ENCODE peak calls at places on chromosomes 11 and 22, in eight cellular contexts. Z is dorsolateral prefrontal cortex, I is neural progenitor cell, K is foreskin fibroblast, Y is heart right ventricle, P is spleen, C is tibial nerve, J is astrocyte of the cerebellum. Q is an unnamed sample.

GRCh38 chr11:114774599-114775365 is 96.5 kb downstream of the NXPE2 start:
- DNase-seq in I (peak), Z (peak), K (no peak), C (no peak), J (peak), P (no peak), Y (peak), Q (peak)

GRCh38 chr11:119479685-119480275 is 56.8 kb upstream of the THY1 start:
- DNase-seq in I (peak), J (peak), Z (no peak), C (no peak), Y (no peak), K (peak), P (no peak), Q (no peak)

GRCh38 chr11:101792814-101793213 is 122.0 kb upstream of the CEP126 start:
- DNase-seq in Y (no peak), K (no peak), J (no peak), C (no peak), I (no peak), P (no peak), Z (no peak), Q (no peak)

GRCh38 chr11:62883677-62884076 is 3.0 kb downstream of the SLC3A2 start:
- DNase-seq in Z (no peak), K (no peak), J (no peak), I (no peak), P (no peak), Y (no peak), C (no peak), Q (no peak)

GRCh38 chr22:17823226-17823625 is 49.0 kb upstream of the BID start:
- DNase-seq in Y (no peak), K (no peak), I (no peak), C (no peak), Z (no peak), J (no peak), P (no peak), Q (no peak)

GRCh38 chr22:36512333-36512732 is 5.5 kb upstream of the FOXRED2 start:
- DNase-seq in C (no peak), P (no peak), Y (no peak), Z (no peak), J (no peak), I (no peak), K (no peak), Q (no peak)

GRCh38 chr22:17952273-17952801 is 72.0 kb downstream of the MICAL3 start:
- DNase-seq in J (no peak), Y (no peak), C (no peak), I (no peak), Z (no peak), K (no peak), P (no peak), Q (no peak)

GRCh38 chr11:9972917-9973504 is 309.1 kb downstream of the SWAP70 start:
- DNase-seq in K (peak), P (no peak), C (peak), I (peak), J (peak), Y (peak), Z (no peak), Q (peak)

GRCh38 chr11:44955019-44955738 is 4.5 kb upstream of the TP53I11 start:
- DNase-seq in C (peak), K (peak), Z (no peak), I (no peak), Y (peak), P (no peak), J (peak), Q (peak)

DNA sequence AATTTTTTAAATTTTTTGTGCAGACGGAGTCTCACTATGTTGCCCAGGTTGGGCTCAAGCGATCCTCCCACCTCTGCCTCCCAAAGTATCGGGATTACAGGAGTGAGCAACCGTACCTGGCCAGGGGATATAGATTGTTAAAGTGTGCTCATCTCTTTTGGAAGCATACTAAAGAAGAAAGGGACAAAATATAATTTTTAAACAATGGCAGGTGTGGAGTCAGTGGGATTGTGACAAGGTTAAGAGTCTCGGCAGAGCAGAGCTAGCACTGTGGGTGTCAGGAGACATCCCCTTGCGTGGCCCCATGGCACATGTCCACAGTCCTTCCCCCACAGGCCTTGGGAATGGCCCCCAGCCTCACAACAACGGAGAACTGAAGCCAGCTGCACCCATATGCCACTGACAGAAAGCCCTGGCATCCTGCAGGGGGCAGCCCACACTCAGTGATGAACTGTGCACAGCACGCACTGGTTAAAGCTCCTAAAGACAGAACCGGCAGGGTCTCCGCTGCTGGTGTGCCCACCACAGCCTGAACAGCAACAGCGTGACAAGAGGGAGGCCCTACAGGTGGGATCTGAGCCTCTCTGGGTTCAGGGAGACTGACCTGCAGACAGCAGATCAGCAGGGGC is 29.9 kb downstream of the SERPIND1 start:
- DNase-seq in I (peak), P (peak), J (no peak), Z (peak), K (peak), Y (peak), C (no peak), Q (peak)
- TF ChIP-seq CTCF in I (peak), P (peak), J (peak), Z (peak), K (peak), Y (peak), C (no peak), Q (peak)

DNA sequence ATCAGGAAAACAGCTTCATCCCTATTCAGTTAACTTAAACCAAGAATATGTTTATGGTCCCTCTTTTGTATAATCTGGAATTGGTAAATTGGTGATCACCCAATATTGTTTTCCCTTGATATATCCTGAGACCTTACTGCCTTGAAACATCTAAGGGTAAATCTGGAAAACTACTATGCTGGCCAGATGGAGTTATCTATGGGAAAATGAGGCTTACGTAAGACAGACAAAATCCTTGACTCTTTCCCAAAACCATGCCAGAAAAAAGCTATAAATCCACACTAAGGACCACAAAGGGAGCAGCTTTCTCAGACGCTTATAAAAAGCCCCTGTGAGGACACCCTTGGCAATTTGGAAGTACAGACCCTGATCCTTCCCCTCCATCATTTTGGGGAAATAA is 6.3 kb upstream of the AMBRA1 start:
- DNase-seq in I (no peak), Y (no peak), K (no peak), J (no peak), P (no peak), C (no peak), Z (no peak), Q (no peak)
- TF ChIP-seq CTCF in I (no peak), Y (no peak), K (no peak), J (no peak), P (no peak), C (no peak), Z (no peak), Q (no peak)

GRCh38 chr11:20093775-20094174 is 66.5 kb downstream of the DBX1 start:
- DNase-seq in Y (no peak), C (no peak), K (no peak), Z (no peak), J (peak), P (no peak), I (peak), Q (no peak)
- TF ChIP-seq CTCF in Y (no peak), C (no peak), K (no peak), Z (no peak), J (peak), P (no peak), I (no peak), Q (no peak)

DNA sequence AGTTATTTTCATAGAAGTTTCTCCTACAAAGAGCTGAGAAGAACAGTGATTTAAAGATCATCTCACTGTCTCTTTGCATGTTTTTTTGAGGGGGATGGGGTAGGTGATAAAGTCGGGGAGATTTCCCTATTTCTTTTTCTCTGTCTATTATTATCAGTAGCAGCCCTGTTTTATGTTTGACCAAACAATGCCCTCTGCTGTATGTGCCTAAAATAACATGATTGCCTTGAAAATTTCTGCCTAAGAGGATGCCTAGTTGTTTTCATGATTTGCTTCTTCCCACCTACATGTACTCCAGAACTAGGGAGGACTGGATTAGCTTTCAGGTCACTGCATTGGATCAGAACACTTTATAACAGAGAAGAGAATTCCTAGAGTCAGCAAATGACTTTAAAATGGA is 1330.2 kb downstream of the LRRC4C start:
- DNase-seq in Y (no peak), C (no peak), K (no peak), J (no peak), P (no peak), I (peak), Z (no peak), Q (no peak)
- TF ChIP-seq CTCF in Y (peak), C (peak), K (no peak), J (peak), P (no peak), I (peak), Z (peak), Q (no peak)

DNA sequence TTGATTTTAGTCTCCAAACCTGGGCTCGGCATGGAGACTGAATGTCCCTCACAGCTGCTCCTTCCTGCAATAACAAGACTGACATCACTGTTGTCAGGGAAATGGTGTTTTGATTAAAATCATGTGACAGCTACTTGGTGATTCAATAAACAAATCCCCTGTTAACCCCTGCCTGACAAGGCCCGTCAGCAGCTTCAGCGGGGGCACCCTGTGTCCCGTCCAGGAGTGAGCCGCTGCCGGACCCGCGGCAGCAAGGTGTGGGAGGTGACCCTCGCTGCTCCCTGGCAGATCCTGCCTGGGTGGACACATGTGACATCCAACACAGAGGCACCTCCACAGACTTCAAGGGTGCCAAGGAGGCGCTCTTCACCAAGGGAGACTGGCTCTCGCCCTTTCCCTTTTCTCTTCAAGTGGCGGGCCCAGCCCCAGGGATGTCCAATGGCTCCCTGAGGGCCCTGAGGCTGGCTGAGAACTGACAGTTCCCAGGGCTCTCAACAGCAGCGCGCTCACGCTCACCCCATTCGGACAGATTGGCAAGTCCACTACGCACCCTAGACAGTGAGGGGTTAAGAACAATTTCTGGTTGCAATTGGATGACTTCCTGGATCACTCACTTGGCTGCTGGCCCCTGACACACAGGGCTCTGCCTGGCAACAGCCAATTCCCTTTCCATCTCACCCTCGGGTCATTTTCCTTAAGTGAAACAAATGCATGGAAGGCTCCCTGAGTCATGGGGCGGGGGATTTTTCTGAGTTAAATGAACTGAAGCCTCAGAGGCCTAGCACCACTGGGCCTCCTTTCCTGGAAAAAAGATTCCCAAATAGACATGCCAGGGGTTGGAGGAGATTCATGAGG is 30.7 kb downstream of the PPP2R1B start:
- DNase-seq in Z (peak), K (peak), J (peak), I (no peak), C (peak), Y (peak), P (peak), Q (no peak)
- TF ChIP-seq CTCF in Z (no peak), K (no peak), J (no peak), I (no peak), C (no peak), Y (no peak), P (no peak), Q (no peak)

DNA sequence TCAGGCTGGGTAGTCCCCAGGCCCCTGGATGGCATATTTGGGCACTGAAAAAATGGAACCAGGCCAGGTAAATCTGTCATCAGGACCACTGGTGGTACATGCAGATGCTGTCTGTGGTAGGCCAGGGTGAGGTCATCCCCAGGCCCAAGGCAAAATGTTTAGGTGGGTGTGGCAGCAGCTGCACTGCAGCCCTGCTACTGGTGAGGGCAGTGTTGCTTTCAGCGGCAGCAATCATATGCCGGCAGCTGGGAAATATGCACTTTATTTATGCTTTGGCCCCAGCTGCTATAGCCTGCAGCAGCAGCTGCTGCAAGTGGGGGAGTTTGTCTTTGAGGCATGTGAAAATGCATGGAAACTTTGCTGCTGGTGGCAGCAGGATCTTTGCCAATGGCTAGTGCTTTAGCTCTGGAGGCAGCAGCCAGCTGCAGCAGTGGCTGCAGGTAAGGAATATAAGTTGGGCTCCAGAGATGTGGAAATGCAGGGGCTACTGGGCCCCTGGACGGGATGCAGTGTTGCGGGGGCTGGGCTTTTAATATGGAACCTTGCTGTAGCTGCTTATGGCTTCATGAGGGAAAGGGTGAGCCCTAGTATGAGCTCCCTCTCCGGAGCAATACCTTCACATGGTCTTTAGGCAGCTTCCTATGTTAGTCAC is 365.7 kb upstream of the CADM1 start:
- DNase-seq in P (no peak), K (no peak), J (no peak), C (no peak), Y (no peak), I (peak), Z (no peak), Q (no peak)
- TF ChIP-seq CTCF in P (peak), K (no peak), J (peak), C (no peak), Y (peak), I (peak), Z (no peak), Q (no peak)

DNA sequence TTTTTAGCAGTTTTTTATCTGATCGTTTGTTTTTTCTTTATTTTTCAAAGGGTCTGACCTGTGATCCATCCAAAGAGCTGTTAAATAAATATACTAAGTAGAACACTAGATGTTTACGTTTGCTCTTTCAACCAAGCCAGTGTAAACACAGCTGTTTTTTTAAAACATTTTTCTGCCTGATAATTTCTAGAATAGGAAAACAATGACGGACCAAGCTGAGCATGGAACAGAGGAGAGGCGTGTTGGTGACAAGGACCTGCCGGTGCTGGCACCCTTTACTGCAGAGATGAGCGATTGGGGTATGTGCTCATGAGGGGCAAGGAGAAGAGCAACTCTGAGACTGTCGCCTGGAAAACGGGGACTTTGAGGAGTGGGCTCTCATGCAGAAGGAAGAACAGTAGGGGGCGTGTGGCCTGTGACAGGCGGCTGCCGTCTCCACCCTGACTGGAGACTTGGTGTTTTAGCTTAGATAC is 28.6 kb upstream of the PANX2 start:
- DNase-seq in K (no peak), Z (no peak), Y (no peak), P (no peak), C (no peak), I (peak), J (no peak), Q (no peak)
- TF ChIP-seq CTCF in K (no peak), Z (no peak), Y (no peak), P (no peak), C (no peak), I (peak), J (peak), Q (no peak)